ENCODE peak calls at places on chromosomes 3 and 15, in six cellular contexts. One of them, this sample, is unnamed.
A peak's percentile ranks its signal among the peaks of the same experiment; 100 is the strongest.

GRCh38 chr3:182937293-182938051 is 42.9 kb downstream of the DCUN1D1 start:
- DNase-seq in cardiac muscle cell: no peak
- DNase-seq in mucosa of descending colon: no peak
- DNase-seq in neural progenitor cell: no peak
- DNase-seq in heart right ventricle: no peak
- DNase-seq in NT2/D1: no peak
- DNase-seq in this sample: no peak

GRCh38 chr3:143203848-143204247 is 84.3 kb downstream of the CHST2 start:
- DNase-seq in NT2/D1: no peak
- DNase-seq in heart right ventricle: no peak
- DNase-seq in mucosa of descending colon: no peak
- DNase-seq in neural progenitor cell: no peak
- DNase-seq in cardiac muscle cell: no peak
- DNase-seq in this sample: no peak

GRCh38 chr3:55014081-55014480 is 86.2 kb upstream of the LRTM1 start:
- DNase-seq in heart right ventricle: no peak
- DNase-seq in mucosa of descending colon: no peak
- DNase-seq in NT2/D1: no peak
- DNase-seq in neural progenitor cell: no peak
- DNase-seq in cardiac muscle cell: no peak
- DNase-seq in this sample: no peak

GRCh38 chr3:196639517-196640500 is at the start of gene NRROS:
- DNase-seq in cardiac muscle cell: peak; percentile 68
- DNase-seq in neural progenitor cell: peak; percentile 75
- DNase-seq in mucosa of descending colon: peak; percentile 88
- DNase-seq in NT2/D1: peak; percentile 50
- DNase-seq in heart right ventricle: peak; percentile 67
- DNase-seq in this sample: peak; percentile 27

GRCh38 chr15:69553686-69554085 is 101.1 kb downstream of the RPLP1 start:
- DNase-seq in mucosa of descending colon: no peak
- DNase-seq in NT2/D1: no peak
- DNase-seq in neural progenitor cell: no peak
- DNase-seq in heart right ventricle: no peak
- DNase-seq in cardiac muscle cell: no peak
- DNase-seq in this sample: no peak

GRCh38 chr3:63508305-63508704 is 144.2 kb upstream of the SNTN start:
- DNase-seq in NT2/D1: no peak
- DNase-seq in mucosa of descending colon: no peak
- DNase-seq in heart right ventricle: no peak
- DNase-seq in neural progenitor cell: no peak
- DNase-seq in cardiac muscle cell: no peak
- DNase-seq in this sample: no peak

GRCh38 chr15:59918994-59919951 is 84.8 kb upstream of the FOXB1 start:
- DNase-seq in cardiac muscle cell: peak; percentile 52
- DNase-seq in mucosa of descending colon: no peak
- DNase-seq in heart right ventricle: no peak
- DNase-seq in neural progenitor cell: no peak
- DNase-seq in NT2/D1: no peak
- DNase-seq in this sample: no peak

GRCh38 chr15:83435202-83435601 is 11.9 kb upstream of the SH3GL3 start:
- DNase-seq in NT2/D1: no peak
- DNase-seq in neural progenitor cell: no peak
- DNase-seq in mucosa of descending colon: no peak
- DNase-seq in heart right ventricle: no peak
- DNase-seq in cardiac muscle cell: peak; percentile 37
- DNase-seq in this sample: no peak

GRCh38 chr15:59296181-59296617 is 76.5 kb downstream of the MYO1E start:
- DNase-seq in neural progenitor cell: no peak
- DNase-seq in heart right ventricle: no peak
- DNase-seq in mucosa of descending colon: no peak
- DNase-seq in cardiac muscle cell: peak; percentile 91
- DNase-seq in NT2/D1: no peak
- DNase-seq in this sample: no peak

GRCh38 chr3:133948996-133949395 is 53.3 kb upstream of the RAB6B start:
- DNase-seq in neural progenitor cell: no peak
- DNase-seq in heart right ventricle: no peak
- DNase-seq in cardiac muscle cell: no peak
- DNase-seq in NT2/D1: no peak
- DNase-seq in mucosa of descending colon: no peak
- DNase-seq in this sample: no peak

GRCh38 chr3:160018959-160019358 is 30.3 kb downstream of the IL12A start:
- DNase-seq in cardiac muscle cell: no peak
- DNase-seq in mucosa of descending colon: no peak
- DNase-seq in NT2/D1: no peak
- DNase-seq in neural progenitor cell: no peak
- DNase-seq in heart right ventricle: no peak
- DNase-seq in this sample: no peak

GRCh38 chr3:46208167-46208704 is at the start of gene CCR1:
- DNase-seq in cardiac muscle cell: peak; percentile 62
- DNase-seq in heart right ventricle: peak; percentile 36
- DNase-seq in NT2/D1: peak; percentile 30
- DNase-seq in mucosa of descending colon: peak; percentile 62
- DNase-seq in neural progenitor cell: peak; percentile 66
- DNase-seq in this sample: peak; percentile 19

GRCh38 chr3:157499342-157499963 is 3.8 kb downstream of the VEPH1 start:
- DNase-seq in NT2/D1: peak; percentile 74
- DNase-seq in cardiac muscle cell: peak; percentile 40
- DNase-seq in heart right ventricle: no peak
- DNase-seq in neural progenitor cell: peak; percentile 79
- DNase-seq in mucosa of descending colon: peak; percentile 72
- DNase-seq in this sample: peak; percentile 64

GRCh38 chr3:72312339-72312738 is 527.4 kb upstream of the PROK2 start:
- DNase-seq in mucosa of descending colon: no peak
- DNase-seq in heart right ventricle: no peak
- DNase-seq in cardiac muscle cell: no peak
- DNase-seq in neural progenitor cell: no peak
- DNase-seq in NT2/D1: no peak
- DNase-seq in this sample: no peak

GRCh38 chr15:59294961-59295741 is 77.5 kb downstream of the MYO1E start:
- DNase-seq in NT2/D1: no peak
- DNase-seq in heart right ventricle: peak; percentile 11
- DNase-seq in mucosa of descending colon: no peak
- DNase-seq in neural progenitor cell: no peak
- DNase-seq in cardiac muscle cell: peak; percentile 82
- DNase-seq in this sample: no peak

GRCh38 chr3:14124223-14124614 is 451 bp downstream of the CHCHD4 start:
- DNase-seq in NT2/D1: no peak
- DNase-seq in neural progenitor cell: no peak
- DNase-seq in cardiac muscle cell: peak; percentile 66
- DNase-seq in mucosa of descending colon: peak; percentile 87
- DNase-seq in heart right ventricle: peak; percentile 79
- DNase-seq in this sample: peak; percentile 17

GRCh38 chr3:58178528-58179234 is 32.1 kb downstream of the DNASE1L3 start:
- DNase-seq in neural progenitor cell: no peak
- DNase-seq in NT2/D1: no peak
- DNase-seq in cardiac muscle cell: no peak
- DNase-seq in heart right ventricle: no peak
- DNase-seq in mucosa of descending colon: no peak
- DNase-seq in this sample: no peak

GRCh38 chr3:9957214-9957613 is 5.0 kb upstream of the PRRT3 start:
- DNase-seq in neural progenitor cell: no peak
- DNase-seq in mucosa of descending colon: no peak
- DNase-seq in NT2/D1: no peak
- DNase-seq in cardiac muscle cell: no peak
- DNase-seq in heart right ventricle: no peak
- DNase-seq in this sample: no peak

GRCh38 chr3:58048301-58048700 is 40.1 kb downstream of the FLNB start:
- DNase-seq in mucosa of descending colon: no peak
- DNase-seq in NT2/D1: no peak
- DNase-seq in heart right ventricle: peak; percentile 47
- DNase-seq in neural progenitor cell: no peak
- DNase-seq in cardiac muscle cell: no peak
- DNase-seq in this sample: no peak

GRCh38 chr15:67613708-67614107 is 71.2 kb downstream of the MAP2K5 start:
- DNase-seq in neural progenitor cell: no peak
- DNase-seq in NT2/D1: no peak
- DNase-seq in heart right ventricle: no peak
- DNase-seq in cardiac muscle cell: no peak
- DNase-seq in mucosa of descending colon: no peak
- DNase-seq in this sample: no peak

GRCh38 chr15:85762756-85763127 is 32.0 kb downstream of the KLHL25 start:
- DNase-seq in NT2/D1: no peak
- DNase-seq in cardiac muscle cell: no peak
- DNase-seq in heart right ventricle: no peak
- DNase-seq in neural progenitor cell: no peak
- DNase-seq in mucosa of descending colon: no peak
- DNase-seq in this sample: no peak

GRCh38 chr3:198079771-198080520 is 119.9 kb downstream of the LMLN start:
- DNase-seq in NT2/D1: no peak
- DNase-seq in heart right ventricle: no peak
- DNase-seq in cardiac muscle cell: peak; percentile 31
- DNase-seq in neural progenitor cell: peak; percentile 45
- DNase-seq in mucosa of descending colon: no peak
- DNase-seq in this sample: peak; percentile 45

GRCh38 chr3:65534825-65535224 is 503.9 kb downstream of the MAGI1 start:
- DNase-seq in cardiac muscle cell: no peak
- DNase-seq in NT2/D1: no peak
- DNase-seq in heart right ventricle: no peak
- DNase-seq in mucosa of descending colon: no peak
- DNase-seq in neural progenitor cell: no peak
- DNase-seq in this sample: no peak

GRCh38 chr15:34905047-34905446 is 64.5 kb downstream of the AQR start:
- DNase-seq in NT2/D1: no peak
- DNase-seq in neural progenitor cell: no peak
- DNase-seq in heart right ventricle: no peak
- DNase-seq in mucosa of descending colon: no peak
- DNase-seq in cardiac muscle cell: peak; percentile 15
- DNase-seq in this sample: no peak

GRCh38 chr3:172824229-172824628 is 73.7 kb downstream of the ECT2 start:
- DNase-seq in NT2/D1: no peak
- DNase-seq in cardiac muscle cell: no peak
- DNase-seq in neural progenitor cell: no peak
- DNase-seq in heart right ventricle: no peak
- DNase-seq in mucosa of descending colon: no peak
- DNase-seq in this sample: no peak

DNA sequence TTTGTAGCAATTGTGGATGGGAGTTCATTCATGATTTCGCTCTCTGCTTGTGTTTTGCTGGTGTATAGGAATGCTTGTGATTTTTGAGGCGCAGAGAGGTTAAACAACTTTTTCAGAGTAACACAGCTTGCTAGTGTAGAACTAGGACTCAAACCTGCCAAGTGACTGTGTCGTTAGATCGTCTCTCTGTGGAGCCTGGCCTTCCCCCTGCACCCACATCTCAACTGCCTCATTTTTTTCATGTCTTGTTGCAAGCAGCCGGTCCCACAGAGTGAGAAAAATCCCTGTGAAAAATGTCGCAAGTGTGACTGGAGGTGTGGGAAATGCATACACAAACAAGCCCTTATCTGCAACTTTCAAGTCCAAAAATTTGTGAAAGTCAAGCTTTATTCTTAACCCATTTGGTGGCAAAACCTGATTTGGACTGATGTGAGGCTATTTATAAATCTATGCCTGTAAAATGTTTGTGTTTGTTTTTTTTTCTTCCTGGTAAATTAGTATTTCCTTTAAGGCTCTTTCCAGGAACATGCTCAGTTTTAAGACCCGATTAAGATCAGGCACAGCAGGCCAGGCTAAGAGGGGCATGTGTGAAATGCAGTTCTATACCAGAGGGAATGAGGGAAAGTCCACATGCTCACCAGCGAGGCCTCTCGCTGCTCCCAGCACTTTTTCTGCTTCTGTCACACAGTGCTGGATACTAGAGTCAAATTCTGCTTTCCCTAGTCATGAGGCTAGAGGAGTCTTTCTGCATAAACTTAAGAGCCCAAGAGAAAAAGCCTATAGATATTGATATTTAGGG is 25.8 kb downstream of the ST6GAL1 start:
- DNase-seq in cardiac muscle cell: no peak
- DNase-seq in neural progenitor cell: no peak
- DNase-seq in heart right ventricle: no peak
- DNase-seq in NT2/D1: no peak
- DNase-seq in mucosa of descending colon: no peak
- DNase-seq in this sample: no peak
- H3K4me1 ChIP-seq in cardiac muscle cell: peaks cover 20% of the 10 kb centered on the region
- H3K4me1 ChIP-seq in neural progenitor cell: no peaks in the 10 kb centered on the region
- H3K4me1 ChIP-seq in heart right ventricle: peaks cover 9% of the 10 kb centered on the region
- H3K4me1 ChIP-seq in NT2/D1: no peaks in the 10 kb centered on the region
- H3K4me1 ChIP-seq in mucosa of descending colon: no peaks in the 10 kb centered on the region
- H3K4me1 ChIP-seq in this sample: peaks cover 11% of the 10 kb centered on the region

GRCh38 chr3:152270944-152271343 is 2.2 kb downstream of the MBNL1 start:
- DNase-seq in neural progenitor cell: no peak
- DNase-seq in heart right ventricle: no peak
- DNase-seq in cardiac muscle cell: no peak
- DNase-seq in mucosa of descending colon: no peak
- DNase-seq in NT2/D1: no peak
- DNase-seq in this sample: no peak
- H3K4me1 ChIP-seq in neural progenitor cell: peaks cover 6% of the 10 kb centered on the region
- H3K4me1 ChIP-seq in heart right ventricle: peaks cover 9% of the 10 kb centered on the region
- H3K4me1 ChIP-seq in cardiac muscle cell: peaks cover 14% of the 10 kb centered on the region
- H3K4me1 ChIP-seq in mucosa of descending colon: peaks cover 45% of the 10 kb centered on the region
- H3K4me1 ChIP-seq in NT2/D1: no peaks in the 10 kb centered on the region
- H3K4me1 ChIP-seq in this sample: peaks cover 42% of the 10 kb centered on the region

DNA sequence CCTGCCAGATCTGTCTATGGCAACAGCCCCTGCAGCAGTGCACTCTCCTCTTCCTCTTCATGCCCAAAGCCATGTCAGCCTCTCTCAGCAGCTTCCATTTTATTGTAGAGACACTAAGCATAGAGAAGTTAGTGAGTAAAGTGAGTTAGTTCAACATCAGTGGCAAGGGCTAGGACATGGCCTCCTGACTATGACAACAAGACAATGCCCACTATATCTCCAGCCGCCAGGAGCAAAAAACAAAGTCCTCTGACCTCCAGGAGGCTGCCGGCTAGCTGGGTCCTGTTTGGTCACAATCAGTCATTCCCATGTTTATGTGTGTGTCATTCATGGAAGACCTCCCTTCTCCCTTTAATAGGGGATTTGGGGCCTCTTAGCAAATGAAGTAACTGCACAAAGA is 14.9 kb downstream of the NR1I2 start:
- DNase-seq in mucosa of descending colon: no peak
- DNase-seq in heart right ventricle: no peak
- DNase-seq in neural progenitor cell: no peak
- DNase-seq in cardiac muscle cell: no peak
- DNase-seq in NT2/D1: no peak
- DNase-seq in this sample: no peak
- H3K4me1 ChIP-seq in mucosa of descending colon: peaks cover 4% of the 10 kb centered on the region
- H3K4me1 ChIP-seq in heart right ventricle: no peaks in the 10 kb centered on the region
- H3K4me1 ChIP-seq in neural progenitor cell: peaks cover 21% of the 10 kb centered on the region
- H3K4me1 ChIP-seq in cardiac muscle cell: peaks cover 6% of the 10 kb centered on the region
- H3K4me1 ChIP-seq in NT2/D1: peaks cover 11% of the 10 kb centered on the region
- H3K4me1 ChIP-seq in this sample: peaks cover 9% of the 10 kb centered on the region

DNA sequence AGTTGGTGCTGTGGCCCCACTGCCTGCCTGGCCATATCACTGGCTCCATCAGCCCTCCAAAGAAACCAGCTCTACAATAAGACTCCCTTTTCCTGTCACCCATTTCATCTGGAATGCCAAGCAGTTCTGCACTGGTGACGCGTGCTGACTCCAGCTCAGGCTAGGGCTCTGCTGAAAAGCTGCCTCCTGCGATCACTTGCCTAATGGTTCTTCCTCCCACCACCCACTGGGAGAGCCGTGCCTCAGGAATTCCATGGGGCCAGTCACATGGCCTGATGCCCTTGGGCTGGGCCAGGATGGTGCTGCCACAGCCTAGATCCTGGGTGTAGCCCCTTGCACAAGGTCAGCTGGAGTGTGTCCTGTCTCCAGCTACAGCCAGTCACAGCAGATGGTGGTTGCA is 99.0 kb downstream of the DNAJB8 start:
- DNase-seq in heart right ventricle: no peak
- DNase-seq in cardiac muscle cell: no peak
- DNase-seq in neural progenitor cell: peak; percentile 33
- DNase-seq in mucosa of descending colon: no peak
- DNase-seq in NT2/D1: no peak
- DNase-seq in this sample: no peak
- H3K4me1 ChIP-seq in heart right ventricle: peaks cover 20% of the 10 kb centered on the region
- H3K4me1 ChIP-seq in cardiac muscle cell: no peaks in the 10 kb centered on the region
- H3K4me1 ChIP-seq in neural progenitor cell: peaks cover 10% of the 10 kb centered on the region
- H3K4me1 ChIP-seq in mucosa of descending colon: no peaks in the 10 kb centered on the region
- H3K4me1 ChIP-seq in NT2/D1: peaks cover 22% of the 10 kb centered on the region
- H3K4me1 ChIP-seq in this sample: no peaks in the 10 kb centered on the region

This sample was measured in HAP-1.